ENCODE peak calls at places on chromosomes 3 and 15, in six cellular contexts. P is psoas muscle, O is neural crest cell, V is cardiac fibroblast, U is tibial artery, H is HL-60. G is an unnamed sample.

GRCh38 chr3:182739619-182740018 is 53.7 kb upstream of the ATP11B start:
- DNase-seq in V (peak), O (no peak), H (no peak), P (no peak), U (no peak), G (no peak)

GRCh38 chr15:37220949-37221670 is 120.8 kb upstream of the MEIS2 start:
- DNase-seq in U (no peak), V (no peak), P (no peak), H (no peak), O (no peak), G (no peak)

GRCh38 chr3:194586839-194587238 is 46.4 kb downstream of the TMEM44 start:
- DNase-seq in O (no peak), U (no peak), H (peak), V (peak), P (no peak), G (no peak)

GRCh38 chr15:60257760-60258159 is 140.0 kb downstream of the ANXA2 start:
- DNase-seq in V (no peak), U (no peak), O (no peak), P (no peak), H (no peak), G (no peak)

GRCh38 chr3:21273256-21273999 is 477.6 kb downstream of the ZNF385D start:
- DNase-seq in H (no peak), V (peak), O (no peak), U (no peak), P (no peak), G (no peak)

GRCh38 chr3:14602804-14603644 is 48.5 kb upstream of the CCDC174 start:
- DNase-seq in V (no peak), P (no peak), U (no peak), H (no peak), O (no peak), G (no peak)

GRCh38 chr15:99306694-99307338 is 55.5 kb downstream of the LRRC28 start:
- DNase-seq in H (no peak), O (no peak), P (no peak), U (no peak), V (no peak), G (no peak)

GRCh38 chr3:26438325-26438940 is 184.1 kb upstream of the LRRC3B start:
- DNase-seq in O (no peak), P (no peak), H (no peak), U (no peak), V (no peak), G (no peak)

GRCh38 chr15:99209326-99209725 is 40.1 kb downstream of the TTC23 start:
- DNase-seq in O (no peak), U (no peak), H (no peak), P (no peak), V (no peak), G (no peak)

GRCh38 chr3:189803254-189803653 is 172.1 kb downstream of the TP63 start:
- DNase-seq in U (no peak), P (no peak), O (no peak), V (no peak), H (no peak), G (no peak)

GRCh38 chr3:196563721-196564225 is 4.6 kb downstream of the WDR53 start:
- DNase-seq in V (peak), O (no peak), U (no peak), H (no peak), P (no peak), G (no peak)

GRCh38 chr3:8769088-8769822 is at the start of gene OXTR:
- DNase-seq in V (peak), U (no peak), O (peak), H (peak), P (peak), G (no peak)

GRCh38 chr3:42655980-42656679 is 2.6 kb downstream of the ZBTB47 start:
- DNase-seq in H (no peak), O (no peak), P (peak), U (no peak), V (peak), G (no peak)

GRCh38 chr3:44045476-44046275 is 196.0 kb upstream of the TOPAZ1 start:
- DNase-seq in O (no peak), V (peak), U (peak), H (peak), P (no peak), G (no peak)

GRCh38 chr15:75186044-75186443 is 15.6 kb upstream of the C15orf39 start:
- DNase-seq in V (no peak), P (no peak), U (no peak), O (no peak), H (no peak), G (peak)

GRCh38 chr3:101803152-101803782 is 24.3 kb downstream of the NXPE3 start:
- DNase-seq in H (peak), U (no peak), V (peak), O (peak), P (no peak), G (no peak)

GRCh38 chr3:99236576-99236975 is 335.1 kb upstream of the DCBLD2 start:
- DNase-seq in U (no peak), O (no peak), H (no peak), P (no peak), V (no peak), G (no peak)

GRCh38 chr3:115169808-115170207 is 22.7 kb upstream of the ZBTB20 start:
- DNase-seq in O (no peak), V (peak), H (no peak), P (no peak), U (no peak), G (no peak)
- TF ChIP-seq CTCF in O (peak), V (peak), H (no peak), P (peak), U (peak), G (peak)

GRCh38 chr15:29451201-29451781 is 181.7 kb upstream of the NSMCE3 start:
- DNase-seq in H (no peak), O (peak), U (no peak), V (no peak), P (no peak), G (no peak)
- TF ChIP-seq CTCF in H (no peak), O (peak), U (no peak), V (no peak), P (no peak), G (peak)

GRCh38 chr3:148379763-148380162 is 317.9 kb upstream of the AGTR1 start:
- DNase-seq in H (no peak), U (no peak), P (no peak), O (no peak), V (peak), G (no peak)
- TF ChIP-seq CTCF in H (no peak), U (peak), P (peak), O (peak), V (peak), G (peak)

DNA sequence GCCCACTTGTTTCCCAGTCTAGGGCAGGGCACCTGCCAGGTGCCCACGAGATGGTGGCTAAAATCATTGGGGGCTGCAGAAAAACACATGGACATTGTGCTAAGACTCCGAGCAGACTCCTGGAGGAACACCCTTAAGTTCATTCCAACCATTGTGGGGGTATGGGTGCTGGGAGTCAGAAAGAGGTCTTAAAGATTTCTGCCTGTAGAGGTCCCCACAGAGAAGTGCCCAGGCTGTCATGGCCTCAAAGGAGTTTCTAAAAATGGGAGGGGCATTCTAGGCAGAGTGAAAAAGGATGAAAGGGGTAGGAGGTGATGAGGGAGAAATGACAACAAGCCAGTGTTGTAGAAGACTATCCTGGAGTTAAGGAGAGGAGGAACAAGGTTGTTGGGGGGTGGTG is 17.1 kb downstream of the RBP1 start:
- DNase-seq in O (no peak), H (no peak), U (no peak), P (no peak), V (no peak), G (no peak)
- TF ChIP-seq CTCF in O (no peak), H (no peak), U (no peak), P (no peak), V (no peak), G (peak)

G was measured in chondrocyte.